ENCODE peak calls at places on chromosomes 12 and 14, in five cellular contexts. H is fibroblast of the conjunctiva; Y is ovary; F is SHP77; K is stimulated activated CD4-positive, alpha-beta T cell treated with anti-CD3 and anti-CD28 coated beads, Interleukin-1b, Interleukin-23, amount 100 ng/mL, for 4 hours. M is an unnamed sample.

GRCh38 chr14:33567003-33567735 is 383.7 kb downstream of the EGLN3 start:
- DNase-seq in H (no peak), Y (no peak), F (peak), K (no peak), M (no peak)

GRCh38 chr14:68312300-68312699 is 480.6 kb downstream of the ZFP36L1 start:
- DNase-seq in H (no peak), Y (no peak), F (no peak), K (no peak), M (no peak)

GRCh38 chr14:103108749-103109207 is 14.3 kb downstream of the EXOC3L4 start:
- DNase-seq in H (no peak), Y (no peak), F (no peak), K (no peak), M (no peak)

GRCh38 chr14:35851823-35852222 is 25.7 kb downstream of the BRMS1L start:
- DNase-seq in H (no peak), Y (no peak), F (no peak), K (no peak), M (no peak)

GRCh38 chr12:26434299-26434915 is 239.0 kb downstream of the SSPN start:
- DNase-seq in H (peak), Y (no peak), F (peak), K (no peak), M (peak)

GRCh38 chr14:91153360-91153759 is 39.5 kb downstream of the DGLUCY start:
- DNase-seq in H (no peak), Y (no peak), F (no peak), K (no peak), M (no peak)

GRCh38 chr14:56678838-56679237 is 99.2 kb downstream of the TMEM260 start:
- DNase-seq in H (no peak), Y (no peak), F (no peak), K (no peak), M (no peak)

GRCh38 chr12:13194462-13195110 is 1.9 kb upstream of the EMP1 start:
- DNase-seq in H (no peak), Y (no peak), F (no peak), K (no peak), M (no peak)

GRCh38 chr14:92560106-92560865 is 46.7 kb downstream of the RIN3 start:
- DNase-seq in H (no peak), Y (no peak), F (no peak), K (no peak), M (no peak)

GRCh38 chr12:90627180-90627896 is 327.6 kb downstream of the CCER1 start:
- DNase-seq in H (no peak), Y (no peak), F (no peak), K (no peak), M (no peak)

GRCh38 chr12:6241495-6241894 is 41.3 kb downstream of the CD9 start:
- DNase-seq in H (no peak), Y (no peak), F (no peak), K (no peak), M (no peak)

GRCh38 chr14:101087614-101088394 is 184.3 kb upstream of the RTL1 start:
- DNase-seq in H (peak), Y (no peak), F (no peak), K (no peak), M (peak)

GRCh38 chr14:21395450-21395849 is 11.6 kb upstream of the SUPT16H start:
- DNase-seq in H (no peak), Y (no peak), F (no peak), K (no peak), M (no peak)

GRCh38 chr14:104563742-104564615 is 15.6 kb upstream of the C14orf180 start:
- DNase-seq in H (peak), Y (peak), F (peak), K (peak), M (peak)

GRCh38 chr14:61304678-61305077 is 16.7 kb upstream of the PRKCH start:
- DNase-seq in H (no peak), Y (no peak), F (no peak), K (no peak), M (no peak)

GRCh38 chr14:94486883-94487282 is 10.9 kb upstream of the SERPINA9 start:
- DNase-seq in H (no peak), Y (no peak), F (no peak), K (no peak), M (no peak)

GRCh38 chr12:113831016-113831415 is 135.1 kb downstream of the RBM19 start:
- DNase-seq in H (no peak), Y (no peak), F (no peak), K (no peak), M (peak)

GRCh38 chr14:74571901-74572828 is 39.9 kb downstream of the LTBP2 start:
- DNase-seq in H (peak), Y (no peak), F (no peak), K (no peak), M (peak)

GRCh38 chr14:42214981-42215491 is 608.4 kb downstream of the LRFN5 start:
- DNase-seq in H (peak), Y (no peak), F (no peak), K (no peak), M (peak)

GRCh38 chr12:118537481-118537917 is 161.1 kb downstream of the SUDS3 start:
- DNase-seq in H (no peak), Y (no peak), F (no peak), K (no peak), M (no peak)

GRCh38 chr14:96564389-96564788 is 62.2 kb downstream of the PAPOLA start:
- DNase-seq in H (no peak), Y (no peak), F (no peak), K (no peak), M (no peak)

GRCh38 chr14:39368261-39368959 is 63.8 kb downstream of the FBXO33 start:
- DNase-seq in H (peak), Y (peak), F (peak), K (no peak), M (peak)

GRCh38 chr14:36649872-36650650 is 11.6 kb upstream of the PAX9 start:
- DNase-seq in H (no peak), Y (no peak), F (no peak), K (no peak), M (no peak)

GRCh38 chr14:99520571-99521081 is 39.4 kb downstream of the CCNK start:
- DNase-seq in H (no peak), Y (peak), F (no peak), K (no peak), M (no peak)

GRCh38 chr12:12870454-12870853 is 20.9 kb upstream of the GPRC5A start:
- DNase-seq in H (peak), Y (no peak), F (no peak), K (no peak), M (peak)

GRCh38 chr12:105229446-105229845 is 6.5 kb downstream of the APPL2 start:
- DNase-seq in H (no peak), Y (no peak), F (no peak), K (no peak), M (no peak)

GRCh38 chr12:27969901-27970390 is 2.6 kb downstream of the PTHLH start:
- DNase-seq in H (no peak), Y (no peak), F (no peak), K (peak), M (no peak)

GRCh38 chr12:54956322-54956721 is 28.2 kb downstream of the TESPA1 start:
- DNase-seq in H (no peak), Y (no peak), F (no peak), K (no peak), M (no peak)

GRCh38 chr14:31768355-31768754 is 207.2 kb downstream of the NUBPL start:
- DNase-seq in H (no peak), Y (no peak), F (no peak), K (no peak), M (no peak)

M was measured in stromal cell of bone marrow.